ENCODE peak calls at places on chromosomes 12 and 14, in six cellular contexts. F, G, D, A, X and W are unnamed samples.

GRCh38 chr12:47820631-47821345 is 1.1 kb upstream of the HDAC7 start:
- DNase-seq in D (peak; percentile 95), X (peak; percentile 69), F (peak; percentile 85), A (peak; percentile 74), G (peak; percentile 77), W (no peak)

GRCh38 chr14:56760164-56760914 is 49.9 kb downstream of the OTX2 start:
- DNase-seq in F (no peak), A (no peak), G (no peak), X (no peak), D (no peak), W (no peak)

GRCh38 chr12:21675096-21675495 is 17.5 kb upstream of the LDHB start:
- DNase-seq in F (no peak), D (no peak), X (no peak), G (no peak), A (no peak), W (no peak)

GRCh38 chr12:45543887-45544286 is 185.6 kb upstream of the ARID2 start:
- DNase-seq in X (peak; percentile 48), F (no peak), A (peak; percentile 39), G (peak; percentile 13), D (peak; percentile 81), W (no peak)

GRCh38 chr12:65100140-65100539 is 21.0 kb downstream of the WIF1 start:
- DNase-seq in X (no peak), G (no peak), A (no peak), F (no peak), D (peak; percentile 22), W (no peak)

GRCh38 chr12:128737292-128737966 is 86.3 kb downstream of the SLC15A4 start:
- DNase-seq in F (no peak), G (no peak), A (no peak), X (no peak), D (no peak), W (no peak)

GRCh38 chr12:65568517-65568916 is 255.8 kb upstream of the HMGA2 start:
- DNase-seq in F (no peak), X (no peak), A (no peak), D (peak; percentile 95), G (no peak), W (no peak)

GRCh38 chr14:76439237-76439775 is 63.4 kb downstream of the ESRRB start:
- DNase-seq in F (no peak), D (no peak), A (no peak), G (no peak), X (no peak), W (no peak)

GRCh38 chr12:104578453-104578852 is 121.7 kb downstream of the CHST11 start:
- DNase-seq in G (no peak), X (no peak), F (no peak), A (no peak), D (peak; percentile 64), W (no peak)

GRCh38 chr12:57740656-57741412 is 2.3 kb upstream of the AGAP2 start:
- DNase-seq in F (no peak), D (no peak), G (no peak), A (peak; percentile 58), X (no peak), W (no peak)

GRCh38 chr12:106773286-106773685 is 1.2 kb upstream of the RIC8B start:
- DNase-seq in X (no peak), F (no peak), G (no peak), D (no peak), A (no peak), W (no peak)

GRCh38 chr12:126770188-126770587 is 1496.8 kb upstream of the TMEM132C start:
- DNase-seq in G (no peak), A (no peak), X (no peak), F (no peak), D (no peak), W (no peak)

GRCh38 chr12:113980537-113981337 is 14.6 kb upstream of the RBM19 start:
- DNase-seq in A (peak; percentile 24), D (peak; percentile 79), F (no peak), X (peak; percentile 50), G (no peak), W (peak; percentile 60)

GRCh38 chr12:65876898-65877721 is 52.8 kb downstream of the HMGA2 start:
- DNase-seq in D (peak; percentile 42), A (no peak), X (peak; percentile 22), F (no peak), G (no peak), W (no peak)

GRCh38 chr12:131327521-131328488 is 374.1 kb downstream of the ADGRD1 start:
- DNase-seq in G (no peak), D (no peak), F (no peak), X (peak; percentile 60), A (no peak), W (no peak)

GRCh38 chr14:85482549-85482948 is 47.4 kb upstream of the FLRT2 start:
- DNase-seq in A (no peak), F (no peak), G (no peak), D (no peak), X (no peak), W (no peak)

GRCh38 chr12:5083955-5084849 is 40.5 kb downstream of the KCNA5 start:
- DNase-seq in D (peak; percentile 33), G (no peak), A (no peak), F (no peak), X (no peak), W (no peak)

GRCh38 chr14:75294649-75295033 is 16.0 kb downstream of the FOS start:
- DNase-seq in X (peak; percentile 32), A (no peak), G (no peak), D (no peak), F (no peak), W (no peak)
- TF ChIP-seq CTCF in X (no peak), A (peak; percentile 13), G (no peak), D (no peak), F (no peak), W (no peak)

DNA sequence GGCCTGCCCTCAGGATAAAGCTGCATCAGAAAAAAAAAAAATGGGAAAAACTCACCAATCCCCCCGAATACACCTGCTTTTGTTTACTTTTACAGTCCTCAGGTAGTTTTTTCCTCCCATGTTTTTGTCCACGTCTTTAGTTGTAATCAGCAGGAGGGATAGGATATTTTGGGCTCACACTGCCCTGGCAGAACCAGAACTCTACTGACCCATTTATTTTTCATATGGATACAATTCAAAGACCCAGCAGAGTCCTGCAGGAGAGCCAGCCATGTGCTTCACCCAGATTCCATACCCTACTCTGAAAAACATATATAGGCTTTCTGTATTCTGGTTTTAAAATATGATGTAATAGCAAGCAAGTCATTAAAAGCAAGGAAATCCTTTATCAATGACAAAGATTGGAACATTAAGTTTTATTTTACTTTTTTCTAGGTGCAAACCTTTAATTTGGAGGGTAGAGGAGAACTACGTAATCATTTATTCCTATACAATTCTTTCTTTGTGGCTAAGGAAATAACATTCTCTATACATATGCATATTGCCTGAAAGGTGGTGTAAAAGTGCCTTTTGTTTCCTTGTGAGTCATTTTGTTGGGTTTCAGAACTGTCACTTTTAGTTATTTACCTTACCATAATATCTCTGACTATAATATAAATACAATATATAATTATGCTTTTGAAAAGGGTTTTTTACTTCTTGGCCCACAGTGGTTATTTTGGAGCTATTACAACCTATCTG is 19.1 kb downstream of the DACT1 start:
- DNase-seq in X (no peak), A (no peak), G (no peak), D (no peak), F (no peak), W (no peak)
- TF ChIP-seq CTCF in X (no peak), A (no peak), G (no peak), D (no peak), F (no peak), W (no peak)

DNA sequence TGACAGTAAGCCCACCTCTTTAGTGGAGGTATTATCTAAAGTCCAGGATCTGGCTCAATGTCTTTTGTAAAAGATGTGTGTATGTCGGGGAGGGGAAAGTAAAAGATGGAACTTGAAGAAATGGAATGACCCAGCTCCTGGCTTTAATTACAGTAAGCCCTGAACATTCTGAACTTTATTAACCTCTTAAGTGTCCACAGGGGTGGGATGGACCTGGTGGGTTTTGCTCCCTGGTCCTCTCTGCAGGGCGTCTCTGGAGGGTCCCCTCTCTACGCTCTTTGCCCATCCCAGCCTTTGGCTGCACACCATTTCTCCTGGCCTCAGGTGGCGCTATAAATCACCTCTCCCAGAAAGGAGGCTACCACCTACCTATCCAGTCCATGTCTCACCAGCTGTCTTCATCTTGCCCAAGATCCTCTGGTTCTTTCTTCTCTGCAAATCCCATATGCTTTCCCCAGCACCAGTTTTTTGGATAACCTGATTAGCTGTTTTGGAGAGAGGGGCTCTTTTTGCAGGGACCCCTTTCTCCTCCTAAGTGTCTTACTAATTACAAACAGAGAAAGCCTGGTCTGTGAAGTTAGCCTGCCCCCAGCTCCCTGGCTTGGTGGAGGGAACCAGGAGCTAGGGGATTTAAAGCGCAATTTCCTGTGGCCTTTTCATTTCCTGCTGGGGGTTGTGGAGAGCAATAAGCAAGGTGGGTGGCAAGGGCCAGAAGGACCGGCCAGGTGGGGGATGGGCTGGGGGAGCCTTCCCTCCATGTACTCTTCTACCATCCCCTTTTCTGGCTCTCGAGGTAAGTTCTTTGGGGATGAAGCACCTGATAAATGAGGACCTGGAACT is 3.9 kb upstream of the CISTR start:
- DNase-seq in X (peak; percentile 54), A (no peak), F (no peak), D (no peak), G (no peak), W (no peak)
- TF ChIP-seq CTCF in X (no peak), A (no peak), F (no peak), D (no peak), G (no peak), W (no peak)

GRCh38 chr12:48958049-48958388 is 732 bp upstream of the ARF3 start:
- DNase-seq in X (no peak), F (no peak), G (no peak), A (no peak), D (no peak), W (no peak)

GRCh38 chr12:48957141-48958048 is at the start of gene ARF3:
- DNase-seq in F (peak; percentile 98), G (peak; percentile 83), D (peak; percentile 92), A (peak; percentile 96), X (peak; percentile 98), W (peak; percentile 97)

GRCh38 chr12:48954061-48954460 is 3.2 kb downstream of the ARF3 start:
- DNase-seq in A (no peak), D (no peak), G (no peak), F (no peak), X (no peak), W (no peak)

GRCh38 chr12:48954781-48955501 is 2.3 kb downstream of the ARF3 start:
- DNase-seq in A (no peak), F (no peak), X (no peak), D (no peak), G (no peak), W (no peak)

DNA sequence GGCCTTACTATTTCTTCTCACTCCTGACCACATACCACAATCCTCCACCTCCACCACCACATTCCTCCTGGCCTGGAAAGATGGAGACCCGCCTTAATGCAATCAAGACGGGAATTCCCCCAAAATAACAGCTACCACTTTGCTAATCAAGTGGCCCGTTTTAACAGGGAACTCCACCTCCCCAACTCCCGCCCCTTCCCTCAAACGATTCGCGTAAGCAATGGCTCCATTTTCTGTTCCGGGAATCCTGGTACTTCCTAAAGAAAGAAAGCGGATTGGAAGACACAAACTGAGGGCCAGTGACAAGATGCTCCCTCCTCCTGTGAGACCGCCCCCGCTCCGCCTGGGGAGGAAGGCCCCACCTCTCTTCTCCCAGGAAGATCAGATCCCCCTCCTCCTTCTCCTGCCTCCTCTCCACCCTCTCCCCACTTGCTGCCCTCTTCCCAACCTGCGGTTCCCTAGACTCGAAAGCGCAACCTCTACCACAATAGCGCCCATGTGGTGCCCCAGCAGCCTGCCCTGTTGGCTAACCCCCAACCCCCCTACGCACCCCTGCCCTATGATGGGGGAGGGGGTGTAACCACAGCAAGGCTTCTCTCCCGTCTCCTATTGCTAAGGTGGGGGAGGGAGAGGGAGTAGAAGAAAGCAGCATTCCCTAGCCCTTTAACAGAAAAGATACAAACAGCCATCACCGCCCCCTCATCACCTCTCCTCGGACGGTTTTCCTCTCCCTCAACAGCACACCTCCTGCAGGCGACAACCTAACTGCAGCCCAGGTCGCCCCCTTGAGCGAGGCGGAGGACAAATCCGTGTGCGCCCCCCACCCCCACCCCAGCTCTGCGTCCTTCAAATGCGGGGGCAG is 777 bp downstream of the ARF3 start:
- DNase-seq in G (peak; percentile 62), A (peak; percentile 84), F (peak; percentile 87), D (peak; percentile 98), X (peak; percentile 87), W (peak; percentile 81)
- TF ChIP-seq CTCF in G (no peak), A (peak; percentile 36), F (no peak), D (no peak), X (no peak), W (no peak)